ENCODE peak calls at places on chromosomes 12 and 14, in ten cellular contexts. One of them, this sample, is unnamed.

GRCh38 chr14:38357557-38357956 is 101.7 kb upstream of the CLEC14A start:
- DNase-seq in cardiac muscle cell: no peak
- DNase-seq in Peyer's patch: no peak
- DNase-seq in adipocyte: peak; percentile 80
- DNase-seq in PC-9: no peak
- DNase-seq in A549: no peak
- DNase-seq in effector memory CD4-positive, alpha-beta T cell: no peak
- DNase-seq in SK-N-SH: no peak
- DNase-seq in MM.1S: no peak
- DNase-seq in uterus: no peak
- DNase-seq in this sample: no peak

GRCh38 chr12:32754101-32754500 is 1.6 kb downstream of the YARS2 start:
- DNase-seq in cardiac muscle cell: no peak
- DNase-seq in Peyer's patch: no peak
- DNase-seq in A549: no peak
- DNase-seq in SK-N-SH: no peak
- DNase-seq in uterus: no peak
- DNase-seq in MM.1S: no peak
- DNase-seq in adipocyte: no peak
- DNase-seq in effector memory CD4-positive, alpha-beta T cell: no peak
- DNase-seq in PC-9: no peak
- DNase-seq in this sample: no peak

GRCh38 chr12:121452356-121453021 is 52.6 kb downstream of the RNF34 start:
- DNase-seq in cardiac muscle cell: no peak
- DNase-seq in Peyer's patch: no peak
- DNase-seq in adipocyte: no peak
- DNase-seq in uterus: peak; percentile 45
- DNase-seq in MM.1S: no peak
- DNase-seq in PC-9: peak; percentile 88
- DNase-seq in effector memory CD4-positive, alpha-beta T cell: no peak
- DNase-seq in SK-N-SH: no peak
- DNase-seq in A549: no peak
- DNase-seq in this sample: no peak

GRCh38 chr12:129467749-129468148 is 436.1 kb downstream of the TMEM132D start:
- DNase-seq in cardiac muscle cell: peak; percentile 8
- DNase-seq in PC-9: no peak
- DNase-seq in Peyer's patch: no peak
- DNase-seq in adipocyte: no peak
- DNase-seq in A549: no peak
- DNase-seq in SK-N-SH: no peak
- DNase-seq in effector memory CD4-positive, alpha-beta T cell: no peak
- DNase-seq in uterus: no peak
- DNase-seq in MM.1S: no peak
- DNase-seq in this sample: no peak

GRCh38 chr14:101844219-101844618 is 82.7 kb downstream of the PPP2R5C start:
- DNase-seq in cardiac muscle cell: no peak
- DNase-seq in SK-N-SH: no peak
- DNase-seq in adipocyte: no peak
- DNase-seq in Peyer's patch: no peak
- DNase-seq in effector memory CD4-positive, alpha-beta T cell: no peak
- DNase-seq in uterus: no peak
- DNase-seq in MM.1S: no peak
- DNase-seq in PC-9: no peak
- DNase-seq in A549: no peak
- DNase-seq in this sample: no peak

GRCh38 chr14:24172261-24172860 is 481 bp downstream of the REC8 start:
- DNase-seq in Peyer's patch: no peak
- DNase-seq in effector memory CD4-positive, alpha-beta T cell: no peak
- DNase-seq in uterus: no peak
- DNase-seq in A549: no peak
- DNase-seq in SK-N-SH: peak; percentile 79
- DNase-seq in cardiac muscle cell: no peak
- DNase-seq in MM.1S: no peak
- DNase-seq in adipocyte: no peak
- DNase-seq in PC-9: no peak
- DNase-seq in this sample: no peak

GRCh38 chr14:102445066-102445465 is 64.5 kb downstream of the ANKRD9 start:
- DNase-seq in uterus: no peak
- DNase-seq in effector memory CD4-positive, alpha-beta T cell: no peak
- DNase-seq in cardiac muscle cell: no peak
- DNase-seq in adipocyte: no peak
- DNase-seq in A549: no peak
- DNase-seq in MM.1S: no peak
- DNase-seq in PC-9: no peak
- DNase-seq in SK-N-SH: no peak
- DNase-seq in Peyer's patch: no peak
- DNase-seq in this sample: no peak

GRCh38 chr12:19507823-19508222 is 68.5 kb downstream of the AEBP2 start:
- DNase-seq in effector memory CD4-positive, alpha-beta T cell: no peak
- DNase-seq in Peyer's patch: no peak
- DNase-seq in cardiac muscle cell: no peak
- DNase-seq in adipocyte: peak; percentile 68
- DNase-seq in SK-N-SH: peak; percentile 38
- DNase-seq in PC-9: no peak
- DNase-seq in A549: no peak
- DNase-seq in uterus: no peak
- DNase-seq in MM.1S: no peak
- DNase-seq in this sample: no peak

GRCh38 chr14:72904840-72905561 is 11.1 kb upstream of the DPF3 start:
- DNase-seq in PC-9: peak; percentile 42
- DNase-seq in effector memory CD4-positive, alpha-beta T cell: peak; percentile 34
- DNase-seq in cardiac muscle cell: peak; percentile 83
- DNase-seq in adipocyte: peak; percentile 94
- DNase-seq in MM.1S: peak; percentile 58
- DNase-seq in Peyer's patch: peak; percentile 53
- DNase-seq in A549: peak; percentile 73
- DNase-seq in uterus: peak; percentile 53
- DNase-seq in SK-N-SH: peak; percentile 65
- DNase-seq in this sample: peak; percentile 72

GRCh38 chr12:65533177-65533883 is 254.8 kb downstream of the MSRB3 start:
- DNase-seq in Peyer's patch: no peak
- DNase-seq in A549: no peak
- DNase-seq in adipocyte: no peak
- DNase-seq in SK-N-SH: no peak
- DNase-seq in cardiac muscle cell: no peak
- DNase-seq in MM.1S: no peak
- DNase-seq in effector memory CD4-positive, alpha-beta T cell: no peak
- DNase-seq in uterus: no peak
- DNase-seq in PC-9: no peak
- DNase-seq in this sample: no peak

GRCh38 chr12:101850199-101850598 is 19.4 kb upstream of the GNPTAB start:
- DNase-seq in A549: no peak
- DNase-seq in SK-N-SH: no peak
- DNase-seq in adipocyte: no peak
- DNase-seq in cardiac muscle cell: no peak
- DNase-seq in MM.1S: no peak
- DNase-seq in PC-9: no peak
- DNase-seq in Peyer's patch: no peak
- DNase-seq in uterus: no peak
- DNase-seq in effector memory CD4-positive, alpha-beta T cell: no peak
- DNase-seq in this sample: no peak
- H3K4me3 ChIP-seq in A549: no peak overlapping the region
- H3K4me3 ChIP-seq in SK-N-SH: no peak overlapping the region
- H3K4me3 ChIP-seq in adipocyte: no peak overlapping the region
- H3K4me3 ChIP-seq in cardiac muscle cell: no peak overlapping the region
- H3K4me3 ChIP-seq in MM.1S: no peak overlapping the region
- H3K4me3 ChIP-seq in PC-9: no peak overlapping the region
- H3K4me3 ChIP-seq in Peyer's patch: no peak overlapping the region
- H3K4me3 ChIP-seq in uterus: no peak overlapping the region
- H3K4me3 ChIP-seq in effector memory CD4-positive, alpha-beta T cell: no peak overlapping the region
- H3K4me3 ChIP-seq in this sample: no peak overlapping the region

GRCh38 chr14:64196026-64196425 is 98.1 kb downstream of the ESR2 start:
- DNase-seq in cardiac muscle cell: no peak
- DNase-seq in A549: no peak
- DNase-seq in SK-N-SH: no peak
- DNase-seq in effector memory CD4-positive, alpha-beta T cell: no peak
- DNase-seq in PC-9: no peak
- DNase-seq in adipocyte: no peak
- DNase-seq in Peyer's patch: no peak
- DNase-seq in uterus: no peak
- DNase-seq in MM.1S: no peak
- DNase-seq in this sample: no peak

GRCh38 chr14:64191756-64192155 is 102.4 kb downstream of the ESR2 start:
- DNase-seq in MM.1S: no peak
- DNase-seq in A549: no peak
- DNase-seq in uterus: no peak
- DNase-seq in SK-N-SH: no peak
- DNase-seq in Peyer's patch: no peak
- DNase-seq in effector memory CD4-positive, alpha-beta T cell: no peak
- DNase-seq in cardiac muscle cell: no peak
- DNase-seq in adipocyte: peak; percentile 33
- DNase-seq in PC-9: no peak
- DNase-seq in this sample: no peak

GRCh38 chr14:64195194-64195593 is 99.0 kb downstream of the ESR2 start:
- DNase-seq in A549: no peak
- DNase-seq in effector memory CD4-positive, alpha-beta T cell: no peak
- DNase-seq in adipocyte: no peak
- DNase-seq in PC-9: no peak
- DNase-seq in MM.1S: peak; percentile 39
- DNase-seq in Peyer's patch: no peak
- DNase-seq in cardiac muscle cell: no peak
- DNase-seq in SK-N-SH: no peak
- DNase-seq in uterus: no peak
- DNase-seq in this sample: no peak

GRCh38 chr14:64194404-64194803 is 99.8 kb downstream of the ESR2 start:
- DNase-seq in uterus: no peak
- DNase-seq in Peyer's patch: no peak
- DNase-seq in effector memory CD4-positive, alpha-beta T cell: no peak
- DNase-seq in PC-9: no peak
- DNase-seq in cardiac muscle cell: no peak
- DNase-seq in MM.1S: no peak
- DNase-seq in A549: no peak
- DNase-seq in adipocyte: no peak
- DNase-seq in SK-N-SH: no peak
- DNase-seq in this sample: no peak

DNA sequence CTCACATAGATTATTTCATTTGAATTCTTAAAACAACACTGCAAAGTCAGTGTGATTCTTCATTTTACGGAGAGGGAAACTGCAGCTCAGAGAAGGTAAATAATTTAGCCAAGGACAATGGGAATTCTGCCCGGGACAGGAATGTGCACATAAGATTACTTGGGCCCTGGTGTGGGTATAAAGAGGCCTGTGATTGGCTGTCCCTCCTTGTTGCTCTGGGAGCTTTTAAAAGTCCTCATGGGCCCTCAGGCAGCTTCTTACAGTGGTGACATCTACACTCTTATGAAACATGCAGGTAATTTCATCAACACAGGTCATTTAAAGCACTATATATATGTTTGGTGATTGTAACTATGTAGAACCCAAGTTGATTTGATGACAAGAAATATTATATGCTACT is 100.3 kb downstream of the ESR2 start:
- DNase-seq in cardiac muscle cell: no peak
- DNase-seq in A549: no peak
- DNase-seq in MM.1S: no peak
- DNase-seq in effector memory CD4-positive, alpha-beta T cell: no peak
- DNase-seq in PC-9: no peak
- DNase-seq in Peyer's patch: no peak
- DNase-seq in adipocyte: no peak
- DNase-seq in SK-N-SH: no peak
- DNase-seq in uterus: no peak
- DNase-seq in this sample: no peak
- H3K4me1 ChIP-seq in cardiac muscle cell: peaks cover 28% of the 10 kb centered on the region
- H3K4me1 ChIP-seq in A549: peaks cover 24% of the 10 kb centered on the region
- H3K4me1 ChIP-seq in MM.1S: peaks cover 15% of the 10 kb centered on the region
- H3K4me1 ChIP-seq in effector memory CD4-positive, alpha-beta T cell: peaks cover 22% of the 10 kb centered on the region
- H3K4me1 ChIP-seq in PC-9: peaks cover 13% of the 10 kb centered on the region
- H3K4me1 ChIP-seq in Peyer's patch: no peaks in the 10 kb centered on the region
- H3K4me1 ChIP-seq in adipocyte: peaks cover 18% of the 10 kb centered on the region
- H3K4me1 ChIP-seq in SK-N-SH: peaks cover 14% of the 10 kb centered on the region
- H3K4me1 ChIP-seq in uterus: no peaks in the 10 kb centered on the region
- H3K4me1 ChIP-seq in this sample: no peaks in the 10 kb centered on the region

GRCh38 chr12:83660727-83661126 is 974.0 kb downstream of the TMTC2 start:
- DNase-seq in MM.1S: no peak
- DNase-seq in effector memory CD4-positive, alpha-beta T cell: no peak
- DNase-seq in A549: no peak
- DNase-seq in uterus: no peak
- DNase-seq in cardiac muscle cell: no peak
- DNase-seq in adipocyte: no peak
- DNase-seq in PC-9: no peak
- DNase-seq in SK-N-SH: peak; percentile 13
- DNase-seq in Peyer's patch: no peak
- DNase-seq in this sample: no peak
- H3K9me3 ChIP-seq in MM.1S: no peaks in the 10 kb centered on the region
- H3K9me3 ChIP-seq in effector memory CD4-positive, alpha-beta T cell: no peaks in the 10 kb centered on the region
- H3K9me3 ChIP-seq in A549: no peaks in the 10 kb centered on the region
- H3K9me3 ChIP-seq in uterus: no peaks in the 10 kb centered on the region
- H3K9me3 ChIP-seq in cardiac muscle cell: no peaks in the 10 kb centered on the region
- H3K9me3 ChIP-seq in adipocyte: no peaks in the 10 kb centered on the region
- H3K9me3 ChIP-seq in PC-9: no peaks in the 10 kb centered on the region
- H3K9me3 ChIP-seq in SK-N-SH: no peaks in the 10 kb centered on the region
- H3K9me3 ChIP-seq in Peyer's patch: no peaks in the 10 kb centered on the region
- H3K9me3 ChIP-seq in this sample: no peaks in the 10 kb centered on the region

GRCh38 chr14:65819567-65819966 is 407.0 kb downstream of the FUT8 start:
- DNase-seq in PC-9: no peak
- DNase-seq in A549: no peak
- DNase-seq in MM.1S: no peak
- DNase-seq in Peyer's patch: no peak
- DNase-seq in cardiac muscle cell: no peak
- DNase-seq in adipocyte: no peak
- DNase-seq in effector memory CD4-positive, alpha-beta T cell: no peak
- DNase-seq in uterus: no peak
- DNase-seq in SK-N-SH: no peak
- DNase-seq in this sample: no peak

GRCh38 chr14:65815127-65815526 is 402.6 kb downstream of the FUT8 start:
- DNase-seq in Peyer's patch: no peak
- DNase-seq in A549: no peak
- DNase-seq in SK-N-SH: no peak
- DNase-seq in effector memory CD4-positive, alpha-beta T cell: no peak
- DNase-seq in MM.1S: no peak
- DNase-seq in cardiac muscle cell: no peak
- DNase-seq in uterus: no peak
- DNase-seq in adipocyte: no peak
- DNase-seq in PC-9: no peak
- DNase-seq in this sample: no peak

GRCh38 chr14:65821224-65821753 is 408.8 kb downstream of the FUT8 start:
- DNase-seq in effector memory CD4-positive, alpha-beta T cell: no peak
- DNase-seq in SK-N-SH: no peak
- DNase-seq in uterus: no peak
- DNase-seq in adipocyte: no peak
- DNase-seq in Peyer's patch: no peak
- DNase-seq in MM.1S: no peak
- DNase-seq in A549: no peak
- DNase-seq in PC-9: no peak
- DNase-seq in cardiac muscle cell: no peak
- DNase-seq in this sample: no peak

GRCh38 chr14:65813760-65814387 is 401.3 kb downstream of the FUT8 start:
- DNase-seq in MM.1S: no peak
- DNase-seq in A549: no peak
- DNase-seq in PC-9: no peak
- DNase-seq in cardiac muscle cell: no peak
- DNase-seq in effector memory CD4-positive, alpha-beta T cell: no peak
- DNase-seq in SK-N-SH: no peak
- DNase-seq in adipocyte: no peak
- DNase-seq in uterus: no peak
- DNase-seq in Peyer's patch: no peak
- DNase-seq in this sample: no peak

GRCh38 chr14:65817011-65817410 is 404.5 kb downstream of the FUT8 start:
- DNase-seq in A549: no peak
- DNase-seq in effector memory CD4-positive, alpha-beta T cell: no peak
- DNase-seq in cardiac muscle cell: no peak
- DNase-seq in PC-9: no peak
- DNase-seq in SK-N-SH: no peak
- DNase-seq in uterus: no peak
- DNase-seq in adipocyte: no peak
- DNase-seq in MM.1S: no peak
- DNase-seq in Peyer's patch: no peak
- DNase-seq in this sample: no peak
- H3K4me3 ChIP-seq in A549: no peak overlapping the region
- H3K4me3 ChIP-seq in effector memory CD4-positive, alpha-beta T cell: no peak overlapping the region
- H3K4me3 ChIP-seq in cardiac muscle cell: no peak overlapping the region
- H3K4me3 ChIP-seq in PC-9: no peak overlapping the region
- H3K4me3 ChIP-seq in SK-N-SH: no peak overlapping the region
- H3K4me3 ChIP-seq in uterus: no peak overlapping the region
- H3K4me3 ChIP-seq in adipocyte: no peak overlapping the region
- H3K4me3 ChIP-seq in MM.1S: no peak overlapping the region
- H3K4me3 ChIP-seq in Peyer's patch: no peak overlapping the region
- H3K4me3 ChIP-seq in this sample: no peak overlapping the region

This sample was measured in naive thymus-derived CD4-positive, alpha-beta T cell.